ENCODE peak calls at places on chromosomes 11 and 22, in seven cellular contexts. One of them, this sample, is unnamed.

GRCh38 chr11:65362320-65362931 is 7.9 kb downstream of the TIGD3 start:
- DNase-seq in naive thymus-derived CD4-positive, alpha-beta T cell: no peak
- DNase-seq in OCI-LY7: no peak
- DNase-seq in prostate gland: no peak
- DNase-seq in B cell: peak; percentile 71
- DNase-seq in KBM-7: peak; percentile 91
- DNase-seq in NCI-H2227 treated with DMSO at 0.1 percent for 48 hours: no peak
- DNase-seq in this sample: no peak

GRCh38 chr11:85531498-85531897 is 95.6 kb downstream of the DLG2 start:
- DNase-seq in naive thymus-derived CD4-positive, alpha-beta T cell: no peak
- DNase-seq in OCI-LY7: no peak
- DNase-seq in prostate gland: no peak
- DNase-seq in B cell: no peak
- DNase-seq in KBM-7: no peak
- DNase-seq in NCI-H2227 treated with DMSO at 0.1 percent for 48 hours: no peak
- DNase-seq in this sample: no peak

GRCh38 chr11:45593992-45594391 is 71.4 kb downstream of the CHST1 start:
- DNase-seq in naive thymus-derived CD4-positive, alpha-beta T cell: no peak
- DNase-seq in OCI-LY7: peak; percentile 14
- DNase-seq in prostate gland: no peak
- DNase-seq in B cell: no peak
- DNase-seq in KBM-7: peak; percentile 12
- DNase-seq in NCI-H2227 treated with DMSO at 0.1 percent for 48 hours: no peak
- DNase-seq in this sample: peak; percentile 67

GRCh38 chr11:15901790-15902189 is 454.6 kb downstream of the SOX6 start:
- DNase-seq in naive thymus-derived CD4-positive, alpha-beta T cell: no peak
- DNase-seq in OCI-LY7: no peak
- DNase-seq in prostate gland: peak; percentile 39
- DNase-seq in B cell: no peak
- DNase-seq in KBM-7: no peak
- DNase-seq in NCI-H2227 treated with DMSO at 0.1 percent for 48 hours: no peak
- DNase-seq in this sample: no peak

GRCh38 chr11:111851636-111852035 is 19.7 kb downstream of the ALG9 start:
- DNase-seq in naive thymus-derived CD4-positive, alpha-beta T cell: no peak
- DNase-seq in OCI-LY7: peak; percentile 15
- DNase-seq in prostate gland: no peak
- DNase-seq in B cell: no peak
- DNase-seq in KBM-7: no peak
- DNase-seq in NCI-H2227 treated with DMSO at 0.1 percent for 48 hours: no peak
- DNase-seq in this sample: no peak

GRCh38 chr11:111120691-111121090 is 124.8 kb upstream of the POU2AF2 start:
- DNase-seq in naive thymus-derived CD4-positive, alpha-beta T cell: no peak
- DNase-seq in OCI-LY7: no peak
- DNase-seq in prostate gland: no peak
- DNase-seq in B cell: no peak
- DNase-seq in KBM-7: no peak
- DNase-seq in NCI-H2227 treated with DMSO at 0.1 percent for 48 hours: no peak
- DNase-seq in this sample: no peak

GRCh38 chr22:46337870-46338269 is 2.4 kb downstream of the TRMU start:
- DNase-seq in naive thymus-derived CD4-positive, alpha-beta T cell: no peak
- DNase-seq in OCI-LY7: no peak
- DNase-seq in prostate gland: no peak
- DNase-seq in B cell: no peak
- DNase-seq in KBM-7: no peak
- DNase-seq in NCI-H2227 treated with DMSO at 0.1 percent for 48 hours: no peak
- DNase-seq in this sample: no peak

GRCh38 chr11:123579482-123579812 is 75.0 kb downstream of the SCN3B start:
- DNase-seq in naive thymus-derived CD4-positive, alpha-beta T cell: no peak
- DNase-seq in OCI-LY7: no peak
- DNase-seq in prostate gland: no peak
- DNase-seq in B cell: no peak
- DNase-seq in KBM-7: no peak
- DNase-seq in NCI-H2227 treated with DMSO at 0.1 percent for 48 hours: no peak
- DNase-seq in this sample: no peak

GRCh38 chr11:112811781-112812180 is 149.4 kb upstream of the NCAM1 start:
- DNase-seq in naive thymus-derived CD4-positive, alpha-beta T cell: no peak
- DNase-seq in OCI-LY7: no peak
- DNase-seq in prostate gland: no peak
- DNase-seq in B cell: no peak
- DNase-seq in KBM-7: no peak
- DNase-seq in NCI-H2227 treated with DMSO at 0.1 percent for 48 hours: no peak
- DNase-seq in this sample: no peak

GRCh38 chr11:1054143-1055108 is 17.9 kb upstream of the MUC6 start:
- DNase-seq in naive thymus-derived CD4-positive, alpha-beta T cell: no peak
- DNase-seq in OCI-LY7: no peak
- DNase-seq in prostate gland: peak; percentile 81
- DNase-seq in B cell: no peak
- DNase-seq in KBM-7: no peak
- DNase-seq in NCI-H2227 treated with DMSO at 0.1 percent for 48 hours: no peak
- DNase-seq in this sample: no peak